ENCODE peak calls at places on chromosomes 2 and 18, in eight cellular contexts. J, Z, P, C, Y, G, X and T are unnamed samples.

GRCh38 chr2:224682121-224682520 is 34.0 kb downstream of the CCDC195 start:
- DNase-seq in G (no peak), C (no peak), Z (no peak), P (no peak), J (no peak), Y (no peak), X (no peak), T (no peak)

GRCh38 chr18:23629444-23629946 is 33.2 kb downstream of the ANKRD29 start:
- DNase-seq in P (no peak), Y (no peak), Z (peak; percentile 17), J (no peak), X (no peak), G (no peak), C (no peak), T (no peak)

GRCh38 chr2:16666453-16666801 is 793 bp upstream of the CYRIA start:
- DNase-seq in Z (no peak), Y (no peak), P (peak; percentile 96), J (no peak), C (no peak), G (peak; percentile 79), X (no peak), T (no peak)

GRCh38 chr18:60198063-60198462 is 174.5 kb downstream of the MC4R start:
- DNase-seq in J (no peak), X (no peak), G (peak; percentile 56), Z (no peak), P (no peak), Y (no peak), C (no peak), T (peak; percentile 22)

GRCh38 chr2:33782395-33783239 is 183.5 kb upstream of the FAM98A start:
- DNase-seq in P (no peak), X (no peak), Y (no peak), J (no peak), Z (no peak), C (no peak), G (no peak), T (no peak)

GRCh38 chr2:226424971-226425370 is 374.6 kb downstream of the IRS1 start:
- DNase-seq in P (no peak), Z (no peak), J (no peak), G (no peak), X (no peak), C (no peak), Y (no peak), T (no peak)

GRCh38 chr2:240638517-240639160 is 13.4 kb downstream of the GPR35 start:
- DNase-seq in Z (no peak), G (no peak), Y (no peak), P (no peak), X (peak; percentile 76), J (peak; percentile 19), C (no peak), T (no peak)

GRCh38 chr2:109242654-109243331 is 113.8 kb downstream of the SH3RF3 start:
- DNase-seq in G (peak; percentile 94), Y (no peak), C (no peak), P (peak; percentile 81), X (peak; percentile 57), J (no peak), Z (peak; percentile 29), T (no peak)

GRCh38 chr2:64338910-64339500 is 115.0 kb upstream of the LGALSL start:
- DNase-seq in X (no peak), Y (no peak), C (no peak), Z (no peak), J (no peak), P (no peak), G (no peak), T (no peak)

GRCh38 chr18:51537487-51537886 is 340.0 kb upstream of the MEX3C start:
- DNase-seq in G (no peak), Z (peak; percentile 79), J (no peak), P (no peak), Y (no peak), X (peak; percentile 68), C (no peak), T (no peak)

GRCh38 chr2:86686905-86687304 is 33.2 kb upstream of the RMND5A start:
- DNase-seq in J (no peak), X (no peak), Z (no peak), P (no peak), Y (no peak), G (no peak), C (no peak), T (no peak)

GRCh38 chr2:126863336-126864015 is 35.2 kb upstream of the TEX51 start:
- DNase-seq in J (no peak), Y (no peak), C (no peak), X (no peak), G (no peak), Z (no peak), P (no peak), T (no peak)

GRCh38 chr18:36185157-36185556 is 2.1 kb upstream of the MOCOS start:
- DNase-seq in Y (no peak), C (no peak), G (no peak), Z (no peak), P (no peak), X (no peak), J (no peak), T (no peak)

DNA sequence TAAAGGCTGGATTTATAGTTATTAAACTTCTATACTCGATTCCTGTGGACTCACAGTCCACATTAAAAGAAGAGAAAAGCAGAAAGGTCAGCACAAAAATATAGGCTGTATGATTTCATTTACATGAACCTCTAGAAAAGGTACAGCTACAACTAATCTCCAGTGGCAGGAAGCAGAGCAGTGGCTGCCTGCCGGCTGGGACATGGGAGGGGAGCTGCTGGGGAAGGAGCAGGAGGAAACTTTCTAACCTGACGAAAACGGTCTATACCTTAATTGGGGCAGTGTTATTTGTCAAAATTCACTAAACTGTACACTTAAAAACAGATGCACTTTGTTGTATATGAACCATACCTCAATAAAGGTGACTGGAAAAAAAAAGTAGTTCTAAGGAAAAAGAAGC is 26.7 kb downstream of the KCTD1 start:
- DNase-seq in G (no peak), Z (no peak), C (no peak), J (no peak), X (no peak), Y (no peak), P (no peak), T (no peak)
- TF ChIP-seq POLR2A in G (no peak), Z (no peak), C (no peak), J (no peak), X (no peak), Y (no peak), P (no peak), T (no peak)

GRCh38 chr2:25671622-25672021 is 1.8 kb downstream of the DTNB start:
- DNase-seq in Y (no peak), C (no peak), P (no peak), X (no peak), Z (peak; percentile 50), J (no peak), G (no peak), T (no peak)

GRCh38 chr2:25672500-25673169 is 742 bp downstream of the DTNB start:
- DNase-seq in Z (peak; percentile 77), X (peak; percentile 52), P (peak; percentile 43), Y (no peak), C (peak; percentile 60), J (peak; percentile 56), G (peak; percentile 22), T (peak; percentile 47)

GRCh38 chr2:25669520-25669919 is 3.9 kb downstream of the DTNB start:
- DNase-seq in G (no peak), J (no peak), C (no peak), P (no peak), Y (no peak), X (no peak), Z (no peak), T (no peak)

GRCh38 chr2:25674003-25674362 is 606 bp upstream of the DTNB start:
- DNase-seq in G (no peak), X (peak; percentile 49), P (no peak), C (no peak), Y (no peak), J (no peak), Z (no peak), T (no peak)

GRCh38 chr2:25673170-25674002 is at the start of gene DTNB:
- DNase-seq in C (peak; percentile 76), Z (peak; percentile 89), J (peak; percentile 69), Y (no peak), G (peak; percentile 54), P (peak; percentile 64), X (peak; percentile 79), T (peak; percentile 87)
- TF ChIP-seq POLR2A in C (no peak), Z (peak; percentile 60), J (peak; percentile 44), Y (no peak), G (no peak), P (peak; percentile 66), X (no peak), T (peak; percentile 12)

GRCh38 chr2:233079473-233079877 is 19.3 kb downstream of the INPP5D start:
- DNase-seq in Z (no peak), J (no peak), G (no peak), Y (no peak), C (no peak), X (no peak), P (no peak), T (no peak)
- TF ChIP-seq POLR2A in Z (no peak), J (peak; percentile 38), G (no peak), Y (no peak), C (no peak), X (no peak), P (no peak), T (no peak)

GRCh38 chr2:189300917-189301316 is 121.4 kb upstream of the COL5A2 start:
- DNase-seq in X (no peak), Y (no peak), C (no peak), Z (no peak), J (no peak), P (no peak), G (no peak), T (no peak)
- TF ChIP-seq POLR2A in X (no peak), Y (no peak), C (no peak), Z (no peak), J (no peak), P (no peak), G (no peak), T (no peak)

GRCh38 chr2:88691339-88692183 is at the start of gene RPIA:
- DNase-seq in J (peak; percentile 87), P (peak; percentile 99), G (peak; percentile 98), C (peak; percentile 88), Y (peak; percentile 96), X (peak; percentile 99), Z (peak; percentile 99), T (peak; percentile 99)
- TF ChIP-seq POLR2A in J (peak; percentile 84), P (peak; percentile 61), G (peak; percentile 75), C (peak; percentile 86), Y (peak; percentile 74), X (no peak), Z (peak; percentile 92), T (peak; percentile 87)